ENCODE peak calls at places on chromosomes 6 and 20, in four cellular contexts. I is cerebellar nuclear complex, Y is cardiac fibroblast, G is epithelial cell of esophagus. U is an unnamed sample.

GRCh38 chr20:17948442-17948841 is 20.2 kb downstream of the SNX5 start:
- DNase-seq in I (no peak), Y (no peak), G (no peak), U (no peak)

GRCh38 chr6:125790403-125791150 is at the start of gene NCOA7:
- DNase-seq in G (peak; percentile 75), Y (peak; percentile 62), I (peak; percentile 28), U (peak; percentile 94)

GRCh38 chr6:118558811-118559217 is 10.7 kb downstream of the PLN start:
- DNase-seq in I (no peak), Y (peak; percentile 43), G (no peak), U (no peak)

GRCh38 chr20:10671850-10672578 is 1.8 kb downstream of the JAG1 start:
- DNase-seq in I (no peak), Y (peak; percentile 68), G (peak; percentile 30), U (peak; percentile 94)

GRCh38 chr6:136424901-136425300 is 125.3 kb downstream of the MAP7 start:
- DNase-seq in Y (no peak), G (no peak), I (no peak), U (no peak)

GRCh38 chr20:31979713-31980426 is 11.9 kb downstream of the XKR7 start:
- DNase-seq in G (no peak), Y (no peak), I (no peak), U (no peak)

GRCh38 chr6:55014321-55015088 is 159.8 kb upstream of the HCRTR2 start:
- DNase-seq in I (no peak), Y (peak; percentile 11), G (peak; percentile 55), U (no peak)

GRCh38 chr6:21887301-21888185 is 294.0 kb downstream of the SOX4 start:
- DNase-seq in G (no peak), I (no peak), Y (peak; percentile 52), U (no peak)